ENCODE peak calls at places on chromosome 3, in seven cellular contexts. I, Q, U, M, C, D and F are unnamed samples.

GRCh38 chr3:124126446-124127017 is 134.6 kb upstream of the ROPN1 start:
- DNase-seq in I (no peak), Q (no peak), U (no peak), M (no peak), C (no peak), D (no peak), F (no peak)

GRCh38 chr3:141835557-141836224 is 40.8 kb upstream of the ATP1B3 start:
- DNase-seq in I (no peak), Q (no peak), U (no peak), M (no peak), C (no peak), D (no peak), F (no peak)

GRCh38 chr3:186237915-186238314 is 124.1 kb downstream of the DGKG start:
- DNase-seq in I (no peak), Q (no peak), U (no peak), M (peak; percentile 51), C (no peak), D (no peak), F (no peak)

GRCh38 chr3:40043444-40043755 is 234.0 kb downstream of the MYRIP start:
- DNase-seq in I (peak; percentile 69), Q (no peak), U (no peak), M (no peak), C (peak; percentile 93), D (no peak), F (peak; percentile 87)

GRCh38 chr3:137012097-137012501 is 54.3 kb downstream of the IL20RB start:
- DNase-seq in I (peak; percentile 47), Q (no peak), U (no peak), M (no peak), C (peak; percentile 83), D (no peak), F (no peak)

GRCh38 chr3:138186803-138187295 is 252 bp upstream of the ARMC8 start:
- DNase-seq in I (no peak), Q (peak; percentile 93), U (peak; percentile 96), M (peak; percentile 93), C (no peak), D (peak; percentile 93), F (peak; percentile 67)

GRCh38 chr3:62607287-62608029 is 234.1 kb upstream of the FEZF2 start:
- DNase-seq in I (peak; percentile 46), Q (peak; percentile 11), U (no peak), M (no peak), C (peak; percentile 94), D (peak; percentile 59), F (peak; percentile 89)

GRCh38 chr3:28328188-28329151 is 20.1 kb upstream of the ZCWPW2 start:
- DNase-seq in I (no peak), Q (peak; percentile 49), U (no peak), M (peak; percentile 9), C (peak; percentile 41), D (no peak), F (no peak)

GRCh38 chr3:184354121-184354728 is 7.2 kb downstream of the CLCN2 start:
- DNase-seq in I (no peak), Q (peak; percentile 73), U (peak; percentile 78), M (no peak), C (no peak), D (peak; percentile 58), F (no peak)

GRCh38 chr3:43765417-43766030 is 74.8 kb downstream of the ABHD5 start:
- DNase-seq in I (no peak), Q (no peak), U (no peak), M (no peak), C (peak; percentile 74), D (no peak), F (peak; percentile 15)

GRCh38 chr3:61564405-61565059 is 3.2 kb downstream of the PTPRG start:
- DNase-seq in I (peak; percentile 20), Q (peak; percentile 83), U (peak; percentile 6), M (peak; percentile 56), C (peak; percentile 73), D (peak; percentile 66), F (peak; percentile 33)

GRCh38 chr3:158918008-158918407 is 116.2 kb downstream of the MFSD1 start:
- DNase-seq in I (peak; percentile 70), Q (peak; percentile 82), U (peak; percentile 39), M (no peak), C (peak; percentile 78), D (peak; percentile 46), F (peak; percentile 60)

GRCh38 chr3:28347374-28348285 is 891 bp upstream of the ZCWPW2 start:
- DNase-seq in I (no peak), Q (peak; percentile 8), U (peak; percentile 7), M (no peak), C (peak; percentile 90), D (no peak), F (no peak)

GRCh38 chr3:18443670-18444596 is 18.8 kb upstream of the SATB1 start:
- DNase-seq in I (no peak), Q (peak; percentile 79), U (no peak), M (peak; percentile 5), C (no peak), D (peak; percentile 33), F (no peak)

GRCh38 chr3:15676259-15676658 is 74.7 kb downstream of the BTD start:
- DNase-seq in I (no peak), Q (no peak), U (no peak), M (no peak), C (no peak), D (no peak), F (no peak)

GRCh38 chr3:158085358-158085757 is 20.9 kb downstream of the SHOX2 start:
- DNase-seq in I (no peak), Q (no peak), U (no peak), M (no peak), C (no peak), D (no peak), F (no peak)

GRCh38 chr3:169146112-169146665 is 517.3 kb downstream of the MECOM start:
- DNase-seq in I (no peak), Q (peak; percentile 74), U (peak; percentile 79), M (peak; percentile 24), C (peak; percentile 9), D (peak; percentile 73), F (peak; percentile 39)

GRCh38 chr3:107982165-107982564 is 108.7 kb downstream of the CD47 start:
- DNase-seq in I (no peak), Q (no peak), U (no peak), M (no peak), C (no peak), D (no peak), F (no peak)

GRCh38 chr3:156648086-156648485 is 26.3 kb upstream of the TIPARP start:
- DNase-seq in I (no peak), Q (no peak), U (no peak), M (peak; percentile 13), C (peak; percentile 25), D (no peak), F (no peak)

GRCh38 chr3:153295906-153296305 is 133.9 kb downstream of the RAP2B start:
- DNase-seq in I (no peak), Q (no peak), U (no peak), M (no peak), C (peak; percentile 51), D (no peak), F (no peak)

GRCh38 chr3:151327571-151328198 is 1.7 kb downstream of the P2RY13 start:
- DNase-seq in I (no peak), Q (peak; percentile 51), U (no peak), M (no peak), C (peak; percentile 48), D (no peak), F (no peak)
- H3K4me3 ChIP-seq in I (no peak overlapping the region), Q (no peak overlapping the region), U (no peak overlapping the region), M (no peak overlapping the region), C (no peak overlapping the region), D (no peak overlapping the region), F (no peak overlapping the region)

GRCh38 chr3:57126244-57126643 is 38.9 kb downstream of the IL17RD start:
- DNase-seq in I (no peak), Q (peak; percentile 91), U (no peak), M (no peak), C (no peak), D (no peak), F (no peak)
- TF ChIP-seq CTCF in I (no peak), Q (no peak), U (no peak), M (no peak), C (no peak), D (no peak), F (no peak)

DNA sequence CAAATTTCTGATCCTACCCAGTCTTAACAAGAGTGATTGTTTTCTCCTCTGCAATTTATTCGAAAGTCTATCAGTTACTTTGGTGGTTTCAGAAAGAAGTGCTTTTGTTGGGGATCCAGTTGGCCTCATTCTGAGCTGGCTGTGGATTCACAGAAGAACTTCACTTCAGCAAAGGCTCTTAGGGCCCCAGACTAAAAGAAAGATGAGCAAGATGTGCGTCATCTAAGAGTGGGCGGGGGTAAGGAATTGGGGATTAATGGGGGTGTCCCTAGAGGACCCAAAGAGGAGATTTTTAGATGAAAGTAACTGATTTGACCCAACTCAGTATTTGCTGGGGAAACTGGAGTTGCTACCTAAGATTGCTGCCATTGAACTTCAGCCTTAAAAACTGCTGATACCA is 63.9 kb upstream of the TSEN2 start:
- DNase-seq in I (no peak), Q (no peak), U (no peak), M (no peak), C (peak; percentile 85), D (no peak), F (no peak)
- H3K4me3 ChIP-seq in I (no peak overlapping the region), Q (no peak overlapping the region), U (no peak overlapping the region), M (no peak overlapping the region), C (no peak overlapping the region), D (no peak overlapping the region), F (no peak overlapping the region)

DNA sequence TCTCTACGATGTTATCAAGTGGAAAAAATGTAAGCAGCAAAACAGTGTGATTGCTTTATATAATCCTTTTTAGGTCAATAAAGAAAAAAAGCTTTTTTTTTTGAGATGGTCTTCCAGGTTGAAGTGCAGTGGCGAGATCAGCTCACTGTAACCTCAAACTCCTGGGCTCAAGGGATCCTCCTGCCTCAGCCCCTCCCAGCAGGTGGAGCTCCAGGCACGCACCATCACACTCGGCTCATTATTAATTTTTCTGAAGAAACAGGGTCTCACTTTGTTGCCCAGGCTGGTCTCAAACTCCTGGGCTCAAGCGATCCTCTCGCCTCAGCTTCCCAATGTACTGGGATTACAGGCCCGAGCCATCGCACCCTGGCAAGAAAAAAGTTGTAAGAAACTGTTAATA is 17.3 kb downstream of the RNF168 start:
- DNase-seq in I (no peak), Q (no peak), U (no peak), M (no peak), C (peak; percentile 8), D (no peak), F (no peak)
- TF ChIP-seq CTCF in I (peak; percentile 36), Q (peak; percentile 37), U (peak; percentile 62), M (peak; percentile 60), C (peak; percentile 21), D (peak; percentile 31), F (peak; percentile 43)

GRCh38 chr3:191356586-191357439 is 26.5 kb upstream of the UTS2B start:
- DNase-seq in I (no peak), Q (peak; percentile 29), U (no peak), M (no peak), C (peak; percentile 75), D (peak; percentile 31), F (peak; percentile 64)
- H3K4me3 ChIP-seq in I (no peak overlapping the region), Q (no peak overlapping the region), U (no peak overlapping the region), M (no peak overlapping the region), C (no peak overlapping the region), D (no peak overlapping the region), F (no peak overlapping the region)